ENCODE peak calls at places on chromosome 3, in nine cellular contexts. O, V, Z, F, U, P, T, G and H are unnamed samples. For H3K4me1, the result is how much of the 10 kb centered on the place peaks cover.

GRCh38 chr3:141285570-141285969 is 53.9 kb downstream of the PXYLP1 start:
- DNase-seq in Z (no peak), U (no peak), G (no peak), P (no peak), V (no peak), O (no peak), T (no peak), F (no peak), H (no peak)

GRCh38 chr3:104066658-104067057 is 1300.1 kb upstream of the ALCAM start:
- DNase-seq in G (no peak), P (no peak), F (peak), V (peak), Z (no peak), T (no peak), O (no peak), U (peak), H (no peak)

GRCh38 chr3:159806412-159806811 is 182.2 kb upstream of the IL12A start:
- DNase-seq in U (peak), F (no peak), G (no peak), Z (no peak), P (no peak), O (no peak), V (no peak), T (no peak), H (no peak)

GRCh38 chr3:58565621-58566397 is 11.4 kb downstream of the FAM107A start:
- DNase-seq in G (no peak), U (no peak), T (no peak), Z (no peak), V (no peak), F (no peak), P (peak), O (peak), H (no peak)

GRCh38 chr3:171459942-171460225 is 321 bp downstream of the TNIK start:
- DNase-seq in U (no peak), G (no peak), F (no peak), P (no peak), O (no peak), Z (no peak), T (no peak), V (no peak), H (no peak)

GRCh38 chr3:53190659-53191058 is 29.6 kb downstream of the PRKCD start:
- DNase-seq in U (no peak), F (no peak), V (no peak), P (no peak), G (no peak), O (no peak), Z (no peak), T (no peak), H (no peak)

GRCh38 chr3:9248232-9249191 is 934 bp downstream of the SRGAP3 start:
- DNase-seq in F (no peak), O (no peak), U (peak), V (no peak), Z (no peak), P (peak), G (no peak), T (no peak), H (peak)

GRCh38 chr3:42994595-42994994 is 15.5 kb downstream of the GASK1A start:
- DNase-seq in U (no peak), P (no peak), V (no peak), T (no peak), F (no peak), Z (no peak), G (no peak), O (no peak), H (no peak)

GRCh38 chr3:179116816-179117215 is 31.3 kb upstream of the PIK3CA start:
- DNase-seq in G (no peak), Z (no peak), T (no peak), U (no peak), P (no peak), F (no peak), V (no peak), O (no peak), H (no peak)

GRCh38 chr3:94308767-94309166 is 245.9 kb downstream of the NSUN3 start:
- DNase-seq in V (no peak), P (no peak), F (no peak), G (no peak), U (no peak), O (no peak), Z (no peak), T (no peak), H (no peak)

GRCh38 chr3:124763644-124764358 is 33.5 kb downstream of the UMPS start:
- DNase-seq in Z (no peak), T (no peak), P (no peak), U (no peak), O (peak), V (no peak), G (no peak), F (no peak), H (no peak)

GRCh38 chr3:15269091-15269989 is 63.0 kb downstream of the SH3BP5 start:
- DNase-seq in U (peak), T (peak), O (peak), Z (no peak), V (no peak), P (peak), G (peak), F (peak), H (peak)

GRCh38 chr3:128473180-128473519 is 6.5 kb upstream of the DNAJB8 start:
- DNase-seq in O (no peak), T (no peak), G (no peak), P (no peak), F (peak), U (no peak), Z (no peak), V (no peak), H (no peak)

GRCh38 chr3:13750731-13751130 is 129.1 kb downstream of the WNT7A start:
- DNase-seq in U (no peak), V (no peak), F (no peak), O (no peak), T (no peak), Z (no peak), G (no peak), P (no peak), H (no peak)

GRCh38 chr3:32614956-32615355 is 44.3 kb upstream of the DYNC1LI1 start:
- DNase-seq in O (no peak), P (no peak), V (no peak), T (no peak), F (no peak), G (no peak), Z (no peak), U (peak), H (no peak)

GRCh38 chr3:9398715-9399708 is 1.6 kb downstream of the SETD5 start:
- DNase-seq in U (peak), O (no peak), Z (peak), G (peak), P (no peak), T (no peak), F (peak), V (no peak), H (peak)

GRCh38 chr3:18444597-18445420 is 19.7 kb upstream of the SATB1 start:
- DNase-seq in U (peak), G (peak), P (peak), V (no peak), O (no peak), T (peak), F (peak), Z (peak), H (peak)

GRCh38 chr3:125478321-125478720 is 41.7 kb downstream of the SNX4 start:
- DNase-seq in T (no peak), O (no peak), F (no peak), P (no peak), U (peak), G (no peak), V (no peak), Z (no peak), H (peak)

DNA sequence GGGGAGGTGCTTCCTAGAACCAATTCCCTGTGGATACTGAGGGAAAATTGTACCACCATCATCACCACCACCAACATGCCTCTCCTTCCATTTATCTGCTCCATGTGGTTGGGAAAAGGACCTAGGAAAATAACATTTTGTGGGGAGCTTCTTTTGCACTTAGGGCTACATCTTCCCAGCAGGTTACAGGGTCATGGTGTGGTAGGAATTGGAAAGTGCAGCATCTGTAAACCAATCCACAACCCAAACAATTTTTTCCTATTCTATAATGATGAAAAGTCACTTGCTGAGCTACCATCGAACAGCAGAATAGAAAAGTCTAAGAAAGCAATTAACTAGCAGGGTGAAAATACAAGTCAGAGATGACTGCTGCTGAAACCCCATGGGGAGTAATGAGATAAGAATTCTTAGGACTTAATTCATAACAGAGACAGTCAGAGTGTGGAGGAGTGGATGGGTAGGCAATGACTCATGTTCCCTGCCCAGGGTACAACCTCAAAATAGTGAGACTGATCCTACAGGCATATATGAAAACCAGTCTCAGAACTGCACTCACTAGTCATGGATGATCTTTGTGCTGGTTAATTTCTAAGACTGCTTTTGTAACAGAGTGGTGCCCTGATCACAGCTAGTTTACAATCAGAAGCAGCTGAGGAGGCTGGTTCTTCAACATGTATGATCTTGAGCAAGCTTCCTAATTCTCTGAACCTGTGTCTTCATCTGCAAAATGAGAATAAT is 38.1 kb upstream of the LEKR1 start:
- DNase-seq in O (no peak), Z (no peak), G (no peak), V (no peak), U (peak), P (peak), F (peak), T (no peak), H (no peak)
- H3K4me1 ChIP-seq in O (under half), Z (under half), G (under half), V (under half), U (under half), P (under half), F (under half), T (under half), H (under half)

GRCh38 chr3:177459397-177459796 is 262.1 kb upstream of the TBL1XR1 start:
- DNase-seq in P (no peak), O (no peak), U (peak), F (no peak), Z (peak), G (no peak), V (no peak), T (no peak), H (no peak)

GRCh38 chr3:177463863-177464262 is 266.6 kb upstream of the TBL1XR1 start:
- DNase-seq in P (no peak), V (peak), T (no peak), G (no peak), O (no peak), F (no peak), U (peak), Z (no peak), H (no peak)

GRCh38 chr3:177465243-177465642 is 268.0 kb upstream of the TBL1XR1 start:
- DNase-seq in T (no peak), O (peak), Z (no peak), P (no peak), G (no peak), U (no peak), F (no peak), V (no peak), H (no peak)

GRCh38 chr3:177464392-177465225 is 267.3 kb upstream of the TBL1XR1 start:
- DNase-seq in U (no peak), V (no peak), O (no peak), T (no peak), G (no peak), P (no peak), Z (no peak), F (no peak), H (no peak)

DNA sequence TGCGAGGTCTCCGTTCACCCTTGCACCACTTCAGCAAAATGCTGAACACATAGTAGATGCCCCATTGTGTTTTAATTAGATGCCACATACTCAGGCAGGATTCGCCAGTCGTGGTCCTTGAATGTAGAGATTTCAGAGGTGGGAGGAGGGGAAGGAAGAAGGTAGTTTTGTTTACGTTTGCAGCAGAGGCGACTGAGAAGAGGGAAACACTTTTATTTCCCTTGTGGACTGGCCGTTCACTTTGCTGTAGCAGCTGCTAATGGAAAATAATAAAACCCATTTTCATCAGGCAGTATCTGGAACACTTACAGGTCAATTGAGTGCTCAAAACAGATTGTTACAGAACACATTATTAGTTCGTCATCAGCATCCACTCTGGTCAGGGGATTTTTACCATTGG is 262.8 kb upstream of the TBL1XR1 start:
- DNase-seq in O (no peak), U (no peak), F (no peak), V (peak), Z (no peak), P (no peak), G (no peak), T (no peak), H (no peak)
- H3K4me3 ChIP-seq in O (peak), U (peak), F (no peak), V (no peak), Z (no peak), P (no peak), G (no peak), T (no peak), H (no peak)

GRCh38 chr3:195178124-195178910 is 92.6 kb downstream of the XXYLT1 start:
- DNase-seq in T (no peak), V (no peak), G (no peak), O (no peak), F (peak), U (no peak), Z (no peak), P (no peak), H (no peak)

GRCh38 chr3:195181107-195181498 is 89.9 kb downstream of the XXYLT1 start:
- DNase-seq in Z (no peak), U (no peak), V (no peak), P (no peak), G (no peak), T (no peak), O (no peak), F (no peak), H (no peak)

GRCh38 chr3:195181781-195182469 is 89.0 kb downstream of the XXYLT1 start:
- DNase-seq in O (no peak), Z (no peak), T (no peak), F (no peak), U (no peak), G (no peak), V (no peak), P (no peak), H (no peak)

GRCh38 chr3:195180490-195181106 is 90.4 kb downstream of the XXYLT1 start:
- DNase-seq in O (no peak), F (no peak), G (no peak), Z (no peak), V (no peak), U (no peak), T (no peak), P (no peak), H (no peak)

GRCh38 chr3:195179782-195180489 is 91.0 kb downstream of the XXYLT1 start:
- DNase-seq in Z (no peak), T (no peak), F (peak), O (no peak), G (no peak), V (no peak), U (no peak), P (no peak), H (no peak)
- H3K4me1 ChIP-seq in Z (under half), T (under half), F (half or more), O (half or more), G (under half), V (under half), U (under half), P (under half), H (under half)

GRCh38 chr3:47112997-47113396 is 50.9 kb downstream of the SETD2 start:
- DNase-seq in V (no peak), O (no peak), G (no peak), U (no peak), Z (no peak), F (no peak), T (no peak), P (no peak), H (no peak)

GRCh38 chr3:47103619-47104018 is 60.3 kb downstream of the SETD2 start:
- DNase-seq in T (no peak), Z (no peak), V (no peak), G (no peak), F (no peak), O (no peak), U (no peak), P (no peak), H (no peak)

GRCh38 chr3:47104259-47104658 is 59.7 kb downstream of the SETD2 start:
- DNase-seq in P (no peak), Z (no peak), U (no peak), G (no peak), O (no peak), T (no peak), F (no peak), V (no peak), H (no peak)

GRCh38 chr3:47109393-47109792 is 54.5 kb downstream of the SETD2 start:
- DNase-seq in G (no peak), F (no peak), V (no peak), U (no peak), Z (no peak), T (no peak), P (no peak), O (no peak), H (no peak)

GRCh38 chr3:47108546-47108945 is 55.4 kb downstream of the SETD2 start:
- DNase-seq in U (peak), Z (no peak), G (no peak), O (no peak), P (no peak), T (no peak), F (no peak), V (peak), H (no peak)
- H3K4me3 ChIP-seq in U (no peak), Z (no peak), G (no peak), O (no peak), P (no peak), T (no peak), F (no peak), V (no peak), H (no peak)